ENCODE peak calls at places on chromosomes 16 and 17, in nine cellular contexts. F is A549, S is HepG2, M is K562, G is HCT116, E is Panc1, V is HL-60, J is SK-N-SH, Z is GM12878. R is an unnamed sample.

GRCh38 chr16:3640632-3641501 is 13.6 kb upstream of the DNASE1 start:
- DNase-seq in F (no peak), S (no peak), M (peak; percentile 16), G (no peak), E (no peak), V (no peak), J (no peak), Z (no peak), R (no peak)

GRCh38 chr16:83899272-83899897 is 470 bp downstream of the MLYCD start:
- DNase-seq in F (peak; percentile 35), S (no peak), M (peak; percentile 71), G (no peak), E (no peak), V (peak; percentile 50), J (peak; percentile 78), Z (no peak), R (peak; percentile 73)

GRCh38 chr17:48611213-48611612 is 396 bp upstream of the HOXB7 start:
- DNase-seq in F (peak; percentile 62), S (no peak), M (no peak), G (no peak), E (no peak), V (no peak), J (no peak), Z (no peak), R (no peak)

GRCh38 chr16:68359398-68360191 is 48.8 kb downstream of the PRMT7 start:
- DNase-seq in F (no peak), S (no peak), M (no peak), G (no peak), E (no peak), V (no peak), J (peak; percentile 18), Z (no peak), R (no peak)

GRCh38 chr16:66996324-66996982 is 8.1 kb downstream of the CES4A start:
- DNase-seq in F (peak; percentile 42), S (peak; percentile 92), M (no peak), G (no peak), E (no peak), V (no peak), J (no peak), Z (no peak), R (no peak)

GRCh38 chr17:77297693-77298666 is 157.2 kb downstream of the SEC14L1 start:
- DNase-seq in F (peak; percentile 11), S (no peak), M (no peak), G (no peak), E (no peak), V (no peak), J (no peak), Z (no peak), R (no peak)

GRCh38 chr16:83609178-83609577 is 198.6 kb upstream of the HSBP1 start:
- DNase-seq in F (no peak), S (no peak), M (no peak), G (no peak), E (no peak), V (no peak), J (no peak), Z (no peak), R (no peak)

GRCh38 chr17:58667934-58668597 is 23.8 kb downstream of the TEX14 start:
- DNase-seq in F (peak; percentile 20), S (no peak), M (no peak), G (no peak), E (no peak), V (no peak), J (no peak), Z (no peak), R (no peak)

GRCh38 chr17:4156750-4157381 is 13.9 kb downstream of the CYB5D2 start:
- DNase-seq in F (no peak), S (no peak), M (peak; percentile 56), G (no peak), E (no peak), V (no peak), J (no peak), Z (no peak), R (peak; percentile 86)

GRCh38 chr17:50947844-50948514 is 81.8 kb upstream of the TOB1 start:
- DNase-seq in F (peak; percentile 89), S (no peak), M (peak; percentile 53), G (no peak), E (no peak), V (peak; percentile 58), J (peak; percentile 91), Z (no peak), R (no peak)

GRCh38 chr17:55053855-55054254 is 85.3 kb downstream of the STXBP4 start:
- DNase-seq in F (peak; percentile 8), S (no peak), M (no peak), G (no peak), E (no peak), V (no peak), J (peak; percentile 3), Z (no peak), R (peak; percentile 4)

GRCh38 chr17:45785373-45786193 is 1.5 kb downstream of the CRHR1 start:
- DNase-seq in F (no peak), S (no peak), M (no peak), G (no peak), E (no peak), V (no peak), J (no peak), Z (no peak), R (peak; percentile 52)

GRCh38 chr16:54939537-54940278 is 9.0 kb downstream of the IRX5 start:
- DNase-seq in F (no peak), S (no peak), M (peak; percentile 44), G (no peak), E (no peak), V (no peak), J (no peak), Z (no peak), R (peak; percentile 63)

DNA sequence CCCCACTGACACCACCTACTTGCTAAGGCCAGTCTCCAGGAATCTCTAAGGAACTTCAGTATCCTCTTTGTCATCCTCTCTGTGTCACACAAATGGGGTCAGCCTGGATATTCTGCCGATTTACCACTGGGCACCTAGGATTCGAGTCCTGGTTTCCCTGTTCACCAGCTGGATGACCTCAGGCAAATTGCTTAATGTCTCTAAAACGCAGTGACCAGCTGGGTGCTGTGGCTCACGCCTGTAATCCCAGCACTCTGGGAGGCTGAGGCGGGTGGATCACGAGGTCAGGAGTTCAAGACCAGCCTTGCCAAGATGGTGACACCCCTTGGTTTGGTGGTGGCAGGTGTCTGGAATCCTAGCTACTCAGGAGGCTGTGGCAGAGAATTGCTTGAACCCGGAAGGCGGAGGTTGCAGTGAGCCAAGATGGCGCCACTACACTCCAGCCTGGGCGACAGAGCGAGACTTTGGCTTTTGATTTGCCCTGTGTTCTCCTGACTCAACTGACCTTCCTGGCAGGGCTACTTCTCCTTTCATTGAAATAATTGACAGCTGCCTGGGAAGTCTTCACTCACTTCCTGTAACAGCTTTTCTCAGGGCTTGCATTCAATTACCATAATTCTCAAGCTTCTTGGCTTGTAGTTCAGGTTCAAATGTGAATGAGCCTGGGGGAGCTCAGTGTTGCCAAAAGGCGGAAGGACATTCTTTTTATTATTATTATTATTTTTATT is 15.4 kb downstream of the SYCE1L start:
- DNase-seq in F (no peak), S (no peak), M (no peak), G (no peak), E (no peak), V (no peak), J (no peak), Z (no peak), R (no peak)
- TF ChIP-seq REST in F (no peak), S (no peak), M (no peak), G (no peak), E (no peak), V (no peak), J (no peak), Z (no peak), R (no peak)

GRCh38 chr17:42571435-42572225 is 4.7 kb downstream of the MLX start:
- DNase-seq in F (no peak), S (no peak), M (no peak), G (no peak), E (no peak), V (no peak), J (no peak), Z (no peak), R (no peak)

GRCh38 chr17:42566873-42567573 is at the start of gene MLX:
- DNase-seq in F (peak; percentile 94), S (peak; percentile 91), M (peak; percentile 100), G (peak; percentile 66), E (no peak), V (peak; percentile 89), J (peak; percentile 100), Z (peak; percentile 68), R (peak; percentile 96)

GRCh38 chr17:42566215-42566872 is 556 bp upstream of the MLX start:
- DNase-seq in F (no peak), S (no peak), M (no peak), G (no peak), E (no peak), V (no peak), J (no peak), Z (no peak), R (no peak)

GRCh38 chr17:42565523-42566214 is 1.2 kb upstream of the MLX start:
- DNase-seq in F (no peak), S (no peak), M (no peak), G (no peak), E (no peak), V (no peak), J (no peak), Z (no peak), R (no peak)

DNA sequence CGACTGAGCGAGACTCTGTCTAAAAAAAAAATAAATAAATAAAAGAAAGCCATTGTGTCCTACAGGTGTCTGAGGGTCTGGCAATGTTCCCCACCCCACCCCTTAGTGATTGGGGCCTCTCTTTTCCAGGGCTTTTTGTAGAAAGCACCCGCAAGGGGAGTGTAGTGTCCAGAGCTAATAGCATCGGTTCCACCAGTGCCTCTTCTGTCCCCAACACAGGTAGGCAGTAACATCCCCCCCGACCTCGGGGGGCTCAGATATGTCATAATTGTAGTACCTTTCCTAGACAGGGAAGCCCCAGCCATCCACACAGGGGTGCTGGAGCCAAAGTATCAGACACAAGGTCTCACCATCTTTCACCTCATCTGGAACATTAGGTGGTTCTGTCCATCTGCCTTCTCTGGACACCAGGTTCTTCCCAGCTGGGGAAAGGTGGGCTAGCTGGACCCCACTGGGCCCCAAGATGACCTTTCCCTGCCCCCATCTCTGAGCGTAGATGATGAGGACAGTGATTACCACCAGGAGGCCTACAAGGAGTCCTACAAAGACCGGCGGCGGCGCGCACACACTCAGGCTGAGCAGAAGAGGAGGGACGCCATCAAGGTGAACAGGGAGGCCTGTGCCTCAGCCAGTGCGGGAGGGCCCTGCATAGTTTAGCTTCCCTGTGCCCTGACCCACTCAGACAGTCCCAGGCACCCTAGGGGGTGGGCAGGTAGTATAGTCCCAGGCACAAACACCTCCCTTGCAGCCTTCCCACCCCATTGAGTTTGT is 1.6 kb downstream of the MLX start:
- DNase-seq in F (no peak), S (no peak), M (no peak), G (no peak), E (no peak), V (no peak), J (no peak), Z (no peak), R (no peak)
- H3K27ac ChIP-seq in F (no peak overlapping the region), S (peak overlapping the region; percentile 29), M (peak overlapping the region; percentile 62), G (peak overlapping the region; percentile 16), E (peak overlapping the region; percentile 23), V (no peak overlapping the region), J (no peak overlapping the region), Z (peak overlapping the region; percentile 6), R (no peak overlapping the region)

GRCh38 chr16:14181371-14182050 is 110.4 kb downstream of the MRTFB start:
- DNase-seq in F (peak; percentile 75), S (no peak), M (no peak), G (no peak), E (no peak), V (no peak), J (no peak), Z (no peak), R (no peak)
- TF ChIP-seq REST in F (no peak), S (no peak), M (no peak), G (no peak), E (no peak), V (no peak), J (no peak), Z (no peak), R (no peak)

GRCh38 chr16:9060225-9060624 is 31.2 kb upstream of the HAPSTR1 start:
- DNase-seq in F (no peak), S (no peak), M (no peak), G (no peak), E (no peak), V (no peak), J (no peak), Z (no peak), R (no peak)
- H3K27ac ChIP-seq in F (peak overlapping the region; percentile 71), S (no peak overlapping the region), M (no peak overlapping the region), G (no peak overlapping the region), E (peak overlapping the region; percentile 3), V (no peak overlapping the region), J (no peak overlapping the region), Z (no peak overlapping the region), R (no peak overlapping the region)